ENCODE peak calls at places on chromosome 15, in eight cellular contexts. One of them, this sample, is unnamed.

GRCh38 chr15:80275946-80276345 is 23.9 kb upstream of the CTXND1 start:
- DNase-seq in HFFc6: peak; percentile 50
- DNase-seq in fibroblast of mammary gland: peak; percentile 70
- DNase-seq in spleen: no peak
- DNase-seq in mesothelial cell of epicardium: no peak
- DNase-seq in heart left ventricle: no peak
- DNase-seq in nephron progenitor cell: no peak
- DNase-seq in natural killer cell: no peak
- DNase-seq in this sample: no peak

GRCh38 chr15:34362047-34362773 is 4.8 kb downstream of the LPCAT4 start:
- DNase-seq in heart left ventricle: no peak
- DNase-seq in HFFc6: no peak
- DNase-seq in nephron progenitor cell: no peak
- DNase-seq in natural killer cell: no peak
- DNase-seq in mesothelial cell of epicardium: no peak
- DNase-seq in spleen: no peak
- DNase-seq in fibroblast of mammary gland: no peak
- DNase-seq in this sample: no peak

GRCh38 chr15:27706300-27706699 is 392.8 kb downstream of the OCA2 start:
- DNase-seq in spleen: no peak
- DNase-seq in fibroblast of mammary gland: no peak
- DNase-seq in heart left ventricle: no peak
- DNase-seq in nephron progenitor cell: no peak
- DNase-seq in natural killer cell: no peak
- DNase-seq in HFFc6: no peak
- DNase-seq in mesothelial cell of epicardium: no peak
- DNase-seq in this sample: no peak

GRCh38 chr15:88089019-88089603 is 167.4 kb downstream of the NTRK3 start:
- DNase-seq in nephron progenitor cell: no peak
- DNase-seq in HFFc6: no peak
- DNase-seq in heart left ventricle: no peak
- DNase-seq in fibroblast of mammary gland: no peak
- DNase-seq in natural killer cell: no peak
- DNase-seq in mesothelial cell of epicardium: no peak
- DNase-seq in spleen: no peak
- DNase-seq in this sample: no peak

GRCh38 chr15:47678047-47678446 is 39.3 kb upstream of the SEMA6D start:
- DNase-seq in fibroblast of mammary gland: no peak
- DNase-seq in spleen: no peak
- DNase-seq in mesothelial cell of epicardium: no peak
- DNase-seq in HFFc6: no peak
- DNase-seq in natural killer cell: no peak
- DNase-seq in heart left ventricle: no peak
- DNase-seq in nephron progenitor cell: no peak
- DNase-seq in this sample: no peak

GRCh38 chr15:101652098-101652782 is at the start of gene TM2D3:
- DNase-seq in natural killer cell: peak; percentile 97
- DNase-seq in mesothelial cell of epicardium: peak; percentile 91
- DNase-seq in nephron progenitor cell: peak; percentile 97
- DNase-seq in HFFc6: peak; percentile 91
- DNase-seq in spleen: peak; percentile 99
- DNase-seq in fibroblast of mammary gland: peak; percentile 85
- DNase-seq in heart left ventricle: peak; percentile 96
- DNase-seq in this sample: peak; percentile 93

GRCh38 chr15:88440021-88440420 is 27.2 kb downstream of the MRPL46 start:
- DNase-seq in mesothelial cell of epicardium: no peak
- DNase-seq in natural killer cell: no peak
- DNase-seq in HFFc6: peak; percentile 78
- DNase-seq in spleen: no peak
- DNase-seq in nephron progenitor cell: no peak
- DNase-seq in fibroblast of mammary gland: peak; percentile 61
- DNase-seq in heart left ventricle: no peak
- DNase-seq in this sample: peak; percentile 11

GRCh38 chr15:74835312-74835823 is 7.6 kb downstream of the ULK3 start:
- DNase-seq in heart left ventricle: peak; percentile 44
- DNase-seq in HFFc6: peak; percentile 50
- DNase-seq in spleen: no peak
- DNase-seq in mesothelial cell of epicardium: no peak
- DNase-seq in fibroblast of mammary gland: peak; percentile 52
- DNase-seq in nephron progenitor cell: peak; percentile 76
- DNase-seq in natural killer cell: no peak
- DNase-seq in this sample: peak; percentile 57

GRCh38 chr15:89781891-89782618 is 5.9 kb downstream of the MESP2 start:
- DNase-seq in nephron progenitor cell: no peak
- DNase-seq in HFFc6: peak; percentile 76
- DNase-seq in heart left ventricle: no peak
- DNase-seq in mesothelial cell of epicardium: no peak
- DNase-seq in fibroblast of mammary gland: peak; percentile 70
- DNase-seq in spleen: peak; percentile 48
- DNase-seq in natural killer cell: no peak
- DNase-seq in this sample: no peak

GRCh38 chr15:87877114-87877810 is 379.3 kb downstream of the NTRK3 start:
- DNase-seq in heart left ventricle: peak; percentile 45
- DNase-seq in HFFc6: peak; percentile 71
- DNase-seq in nephron progenitor cell: no peak
- DNase-seq in fibroblast of mammary gland: peak; percentile 2
- DNase-seq in spleen: no peak
- DNase-seq in mesothelial cell of epicardium: no peak
- DNase-seq in natural killer cell: no peak
- DNase-seq in this sample: no peak

GRCh38 chr15:90268415-90268814 is 2.9 kb downstream of the NGRN start:
- DNase-seq in fibroblast of mammary gland: no peak
- DNase-seq in natural killer cell: no peak
- DNase-seq in HFFc6: no peak
- DNase-seq in nephron progenitor cell: no peak
- DNase-seq in spleen: no peak
- DNase-seq in heart left ventricle: no peak
- DNase-seq in mesothelial cell of epicardium: no peak
- DNase-seq in this sample: no peak

GRCh38 chr15:51203797-51204196 is 109.1 kb upstream of the TNFAIP8L3 start:
- DNase-seq in spleen: no peak
- DNase-seq in HFFc6: peak; percentile 77
- DNase-seq in natural killer cell: no peak
- DNase-seq in mesothelial cell of epicardium: no peak
- DNase-seq in heart left ventricle: no peak
- DNase-seq in nephron progenitor cell: no peak
- DNase-seq in fibroblast of mammary gland: peak; percentile 99
- DNase-seq in this sample: no peak

GRCh38 chr15:36356978-36357582 is 222.3 kb upstream of the CDIN1 start:
- DNase-seq in spleen: no peak
- DNase-seq in fibroblast of mammary gland: peak; percentile 84
- DNase-seq in natural killer cell: no peak
- DNase-seq in heart left ventricle: no peak
- DNase-seq in HFFc6: peak; percentile 46
- DNase-seq in mesothelial cell of epicardium: no peak
- DNase-seq in nephron progenitor cell: no peak
- DNase-seq in this sample: no peak

GRCh38 chr15:47184003-47184404 is 533.3 kb upstream of the SEMA6D start:
- DNase-seq in natural killer cell: no peak
- DNase-seq in spleen: peak; percentile 63
- DNase-seq in HFFc6: no peak
- DNase-seq in nephron progenitor cell: peak; percentile 65
- DNase-seq in fibroblast of mammary gland: no peak
- DNase-seq in mesothelial cell of epicardium: peak; percentile 27
- DNase-seq in heart left ventricle: no peak
- DNase-seq in this sample: no peak

GRCh38 chr15:93467327-93467726 is 378.3 kb upstream of the RGMA start:
- DNase-seq in mesothelial cell of epicardium: no peak
- DNase-seq in natural killer cell: no peak
- DNase-seq in HFFc6: no peak
- DNase-seq in fibroblast of mammary gland: peak; percentile 68
- DNase-seq in nephron progenitor cell: no peak
- DNase-seq in heart left ventricle: peak; percentile 68
- DNase-seq in spleen: no peak
- DNase-seq in this sample: peak; percentile 49

GRCh38 chr15:36591534-36592411 is 12.3 kb downstream of the CDIN1 start:
- DNase-seq in heart left ventricle: peak; percentile 46
- DNase-seq in HFFc6: peak; percentile 57
- DNase-seq in mesothelial cell of epicardium: no peak
- DNase-seq in spleen: no peak
- DNase-seq in natural killer cell: no peak
- DNase-seq in nephron progenitor cell: no peak
- DNase-seq in fibroblast of mammary gland: peak; percentile 56
- DNase-seq in this sample: no peak

GRCh38 chr15:42692536-42692935 is 44.4 kb downstream of the CDAN1 start:
- DNase-seq in heart left ventricle: no peak
- DNase-seq in HFFc6: no peak
- DNase-seq in spleen: no peak
- DNase-seq in natural killer cell: no peak
- DNase-seq in fibroblast of mammary gland: no peak
- DNase-seq in nephron progenitor cell: no peak
- DNase-seq in mesothelial cell of epicardium: no peak
- DNase-seq in this sample: no peak

GRCh38 chr15:77001351-77001750 is 6.4 kb downstream of the PSTPIP1 start:
- DNase-seq in heart left ventricle: no peak
- DNase-seq in fibroblast of mammary gland: no peak
- DNase-seq in natural killer cell: no peak
- DNase-seq in nephron progenitor cell: no peak
- DNase-seq in HFFc6: no peak
- DNase-seq in spleen: peak; percentile 74
- DNase-seq in mesothelial cell of epicardium: no peak
- DNase-seq in this sample: no peak

GRCh38 chr15:38038659-38039442 is 104.4 kb downstream of the TMCO5A start:
- DNase-seq in nephron progenitor cell: no peak
- DNase-seq in natural killer cell: no peak
- DNase-seq in fibroblast of mammary gland: peak; percentile 93
- DNase-seq in mesothelial cell of epicardium: no peak
- DNase-seq in HFFc6: peak; percentile 91
- DNase-seq in spleen: no peak
- DNase-seq in heart left ventricle: no peak
- DNase-seq in this sample: no peak

GRCh38 chr15:97177135-97177704 is 783.3 kb upstream of the ARRDC4 start:
- DNase-seq in spleen: no peak
- DNase-seq in natural killer cell: no peak
- DNase-seq in nephron progenitor cell: peak; percentile 77
- DNase-seq in fibroblast of mammary gland: no peak
- DNase-seq in HFFc6: no peak
- DNase-seq in mesothelial cell of epicardium: no peak
- DNase-seq in heart left ventricle: no peak
- DNase-seq in this sample: no peak

GRCh38 chr15:58487041-58487723 is 55.4 kb downstream of the LIPC start:
- DNase-seq in nephron progenitor cell: no peak
- DNase-seq in natural killer cell: no peak
- DNase-seq in HFFc6: no peak
- DNase-seq in heart left ventricle: no peak
- DNase-seq in fibroblast of mammary gland: no peak
- DNase-seq in spleen: no peak
- DNase-seq in mesothelial cell of epicardium: no peak
- DNase-seq in this sample: no peak

GRCh38 chr15:29356807-29357206 is 87.2 kb upstream of the NSMCE3 start:
- DNase-seq in mesothelial cell of epicardium: no peak
- DNase-seq in spleen: no peak
- DNase-seq in HFFc6: no peak
- DNase-seq in heart left ventricle: no peak
- DNase-seq in fibroblast of mammary gland: no peak
- DNase-seq in nephron progenitor cell: no peak
- DNase-seq in natural killer cell: no peak
- DNase-seq in this sample: no peak

GRCh38 chr15:29364429-29365078 is 94.9 kb upstream of the NSMCE3 start:
- DNase-seq in nephron progenitor cell: no peak
- DNase-seq in heart left ventricle: no peak
- DNase-seq in spleen: no peak
- DNase-seq in fibroblast of mammary gland: peak; percentile 57
- DNase-seq in HFFc6: peak; percentile 69
- DNase-seq in mesothelial cell of epicardium: no peak
- DNase-seq in natural killer cell: no peak
- DNase-seq in this sample: no peak

GRCh38 chr15:29361560-29361959 is 91.9 kb upstream of the NSMCE3 start:
- DNase-seq in mesothelial cell of epicardium: no peak
- DNase-seq in natural killer cell: no peak
- DNase-seq in heart left ventricle: no peak
- DNase-seq in nephron progenitor cell: no peak
- DNase-seq in HFFc6: no peak
- DNase-seq in fibroblast of mammary gland: no peak
- DNase-seq in spleen: no peak
- DNase-seq in this sample: no peak
- TF ChIP-seq CTCF in mesothelial cell of epicardium: no peak
- TF ChIP-seq CTCF in natural killer cell: no peak
- TF ChIP-seq CTCF in heart left ventricle: no peak
- TF ChIP-seq CTCF in nephron progenitor cell: no peak
- TF ChIP-seq CTCF in HFFc6: no peak
- TF ChIP-seq CTCF in fibroblast of mammary gland: no peak
- TF ChIP-seq CTCF in spleen: no peak
- TF ChIP-seq CTCF in this sample: no peak

DNA sequence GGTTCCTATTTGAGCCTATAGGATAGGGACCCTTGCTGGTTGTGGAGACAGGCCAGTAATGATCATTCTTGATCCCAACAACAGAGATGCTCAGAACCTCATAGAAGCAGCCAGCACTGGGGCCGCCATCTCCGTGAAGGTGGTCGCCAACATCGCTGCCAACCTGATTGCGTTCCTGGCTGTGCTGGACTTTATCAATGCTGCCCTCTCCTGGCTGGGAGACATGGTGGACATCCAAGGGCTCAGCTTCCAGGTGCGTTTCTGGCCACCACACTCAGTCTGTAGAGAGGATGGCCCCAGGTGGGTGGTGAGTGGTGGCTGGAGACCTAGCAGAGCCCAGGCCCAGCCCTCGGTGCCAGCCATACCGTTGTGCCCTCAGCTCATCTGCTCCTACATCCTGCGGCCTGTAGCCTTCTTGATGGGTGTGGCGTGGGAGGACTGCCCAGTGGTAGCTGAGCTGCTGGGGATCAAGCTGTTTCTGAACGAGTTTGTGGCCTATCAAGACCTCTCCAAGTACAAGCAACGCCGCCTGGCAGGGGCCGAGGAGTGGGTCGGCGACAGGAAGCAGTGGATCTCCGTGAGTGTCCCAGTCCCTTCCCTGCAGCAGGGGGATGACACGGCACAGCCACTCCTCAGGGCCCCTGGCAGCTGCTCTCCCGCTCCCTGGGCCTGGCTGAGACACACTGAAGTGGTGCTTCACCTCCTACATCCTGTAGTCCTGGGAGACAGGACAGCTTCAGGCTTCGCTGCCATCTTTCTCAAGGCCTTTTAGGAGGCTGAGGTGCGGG is 46.5 kb upstream of the PDE8A start:
- DNase-seq in natural killer cell: no peak
- DNase-seq in nephron progenitor cell: peak; percentile 16
- DNase-seq in heart left ventricle: no peak
- DNase-seq in fibroblast of mammary gland: no peak
- DNase-seq in mesothelial cell of epicardium: no peak
- DNase-seq in spleen: no peak
- DNase-seq in HFFc6: no peak
- DNase-seq in this sample: no peak
- TF ChIP-seq CTCF in natural killer cell: no peak
- TF ChIP-seq CTCF in nephron progenitor cell: no peak
- TF ChIP-seq CTCF in heart left ventricle: peak; percentile 15
- TF ChIP-seq CTCF in fibroblast of mammary gland: no peak
- TF ChIP-seq CTCF in mesothelial cell of epicardium: no peak
- TF ChIP-seq CTCF in spleen: no peak
- TF ChIP-seq CTCF in HFFc6: peak; percentile 49
- TF ChIP-seq CTCF in this sample: no peak

GRCh38 chr15:60444289-60444912 is 34.5 kb downstream of the ICE2 start:
- DNase-seq in heart left ventricle: no peak
- DNase-seq in spleen: no peak
- DNase-seq in mesothelial cell of epicardium: no peak
- DNase-seq in nephron progenitor cell: no peak
- DNase-seq in HFFc6: peak; percentile 40
- DNase-seq in natural killer cell: no peak
- DNase-seq in fibroblast of mammary gland: peak; percentile 59
- DNase-seq in this sample: no peak
- TF ChIP-seq CTCF in heart left ventricle: peak; percentile 63
- TF ChIP-seq CTCF in spleen: no peak
- TF ChIP-seq CTCF in mesothelial cell of epicardium: peak; percentile 41
- TF ChIP-seq CTCF in nephron progenitor cell: no peak
- TF ChIP-seq CTCF in HFFc6: peak; percentile 82
- TF ChIP-seq CTCF in natural killer cell: peak; percentile 30
- TF ChIP-seq CTCF in fibroblast of mammary gland: peak; percentile 77
- TF ChIP-seq CTCF in this sample: peak; percentile 3

GRCh38 chr15:78842519-78842918 is 30.2 kb upstream of the MORF4L1 start:
- DNase-seq in nephron progenitor cell: no peak
- DNase-seq in mesothelial cell of epicardium: no peak
- DNase-seq in HFFc6: no peak
- DNase-seq in spleen: no peak
- DNase-seq in heart left ventricle: no peak
- DNase-seq in natural killer cell: no peak
- DNase-seq in fibroblast of mammary gland: no peak
- DNase-seq in this sample: no peak
- TF ChIP-seq CTCF in nephron progenitor cell: no peak
- TF ChIP-seq CTCF in mesothelial cell of epicardium: no peak
- TF ChIP-seq CTCF in HFFc6: no peak
- TF ChIP-seq CTCF in spleen: no peak
- TF ChIP-seq CTCF in heart left ventricle: no peak
- TF ChIP-seq CTCF in natural killer cell: no peak
- TF ChIP-seq CTCF in fibroblast of mammary gland: no peak
- TF ChIP-seq CTCF in this sample: no peak

This sample was measured in lung.